ENCODE peak calls at places on chromosomes 16 and 17, in nine cellular contexts. J is ovary; Y is A549; V is CD4-positive, CD25-positive, alpha-beta regulatory T cell; T is effector memory CD4-positive, alpha-beta T cell; E is endothelial cell of umbilical vein; B is endodermal cell; X is lower lobe of right lung; U is body of pancreas. K is an unnamed sample.

GRCh38 chr16:1983544-1984346 is at the start of gene GFER:
- DNase-seq in Y (peak; percentile 94), T (peak; percentile 51), U (peak; percentile 91), X (peak; percentile 93), B (peak; percentile 98), J (peak; percentile 87), V (peak; percentile 53), E (peak; percentile 93), K (no peak)

GRCh38 chr17:27630607-27631408 is at the start of gene LGALS9:
- DNase-seq in X (no peak), Y (no peak), B (peak; percentile 88), E (peak; percentile 31), V (peak; percentile 55), T (peak; percentile 6), U (peak; percentile 34), J (no peak), K (peak; percentile 38)

GRCh38 chr17:79922161-79922569 is 82.9 kb upstream of the CBX4 start:
- DNase-seq in U (no peak), T (no peak), X (no peak), E (no peak), Y (no peak), B (no peak), J (peak; percentile 21), V (no peak), K (no peak)

GRCh38 chr16:566475-567361 is at the start of gene NHLRC4:
- DNase-seq in E (peak; percentile 65), Y (no peak), X (peak; percentile 69), U (no peak), V (peak; percentile 56), J (peak; percentile 87), B (peak; percentile 91), T (peak; percentile 25), K (no peak)

GRCh38 chr17:68097161-68097805 is 61.7 kb downstream of the KPNA2 start:
- DNase-seq in V (no peak), X (no peak), U (no peak), J (no peak), B (peak; percentile 35), E (no peak), T (no peak), Y (no peak), K (no peak)

GRCh38 chr16:31451681-31452351 is 7.5 kb upstream of the ARMC5 start:
- DNase-seq in T (no peak), U (peak; percentile 54), V (no peak), X (no peak), B (peak; percentile 88), E (peak; percentile 56), Y (peak; percentile 82), J (peak; percentile 53), K (no peak)

GRCh38 chr17:62761884-62762283 is 46.2 kb downstream of the MARCHF10 start:
- DNase-seq in J (no peak), U (no peak), T (no peak), B (peak; percentile 94), V (no peak), X (no peak), E (no peak), Y (no peak), K (no peak)

GRCh38 chr16:56355221-56355620 is 70.1 kb downstream of the AMFR start:
- DNase-seq in V (no peak), J (peak; percentile 26), B (peak; percentile 38), X (no peak), Y (no peak), U (no peak), E (no peak), T (no peak), K (no peak)

GRCh38 chr16:24088011-24088410 is 168.1 kb upstream of the CACNG3 start:
- DNase-seq in Y (no peak), E (no peak), T (no peak), B (no peak), X (no peak), V (no peak), J (no peak), U (no peak), K (no peak)

GRCh38 chr17:21303441-21304065 is 19.0 kb downstream of the MAP2K3 start:
- DNase-seq in T (no peak), B (no peak), V (no peak), U (no peak), Y (no peak), X (peak; percentile 26), J (no peak), E (peak; percentile 2), K (no peak)

GRCh38 chr16:17448640-17449638 is 21.8 kb downstream of the XYLT1 start:
- DNase-seq in X (peak; percentile 76), V (peak; percentile 24), B (no peak), E (no peak), U (no peak), J (no peak), Y (no peak), T (peak; percentile 24), K (peak; percentile 23)

GRCh38 chr16:27273670-27274522 is 5.3 kb upstream of the NSMCE1 start:
- DNase-seq in U (no peak), E (no peak), X (no peak), B (peak; percentile 26), Y (peak; percentile 71), T (no peak), J (no peak), V (peak; percentile 28), K (peak; percentile 66)

GRCh38 chr16:9144106-9144505 is 52.7 kb downstream of the HAPSTR1 start:
- DNase-seq in B (no peak), T (no peak), E (no peak), X (no peak), Y (no peak), V (no peak), J (no peak), U (no peak), K (no peak)

GRCh38 chr16:70738083-70738977 is 52.5 kb upstream of the MTSS2 start:
- DNase-seq in B (peak; percentile 85), T (no peak), X (peak; percentile 77), Y (peak; percentile 83), E (peak; percentile 58), J (no peak), V (no peak), U (no peak), K (no peak)

GRCh38 chr17:72684405-72685020 is 408.0 kb downstream of the SLC39A11 start:
- DNase-seq in X (no peak), V (no peak), Y (peak; percentile 59), T (no peak), E (no peak), B (no peak), J (no peak), U (no peak), K (no peak)

GRCh38 chr17:72683506-72684404 is 408.7 kb downstream of the SLC39A11 start:
- DNase-seq in J (no peak), X (peak; percentile 65), B (peak; percentile 75), Y (peak; percentile 100), T (no peak), V (no peak), U (peak; percentile 17), E (no peak), K (no peak)

GRCh38 chr17:72682597-72682996 is 409.9 kb downstream of the SLC39A11 start:
- DNase-seq in X (no peak), V (no peak), Y (peak; percentile 76), B (no peak), J (no peak), U (no peak), T (no peak), E (no peak), K (no peak)

GRCh38 chr17:72677714-72678390 is 414.6 kb downstream of the SLC39A11 start:
- DNase-seq in T (no peak), X (peak; percentile 14), V (no peak), J (no peak), E (no peak), B (no peak), Y (no peak), U (no peak), K (no peak)

GRCh38 chr17:72681844-72682243 is 410.6 kb downstream of the SLC39A11 start:
- DNase-seq in T (no peak), J (no peak), U (no peak), E (no peak), Y (no peak), V (no peak), B (no peak), X (no peak), K (no peak)
- H3K4me1 ChIP-seq in T (no peaks in the 10 kb centered on the region), J (no peaks in the 10 kb centered on the region), U (peaks cover 14% of the 10 kb centered on the region), E (no peaks in the 10 kb centered on the region), Y (peaks cover 48% of the 10 kb centered on the region), V (no peaks in the 10 kb centered on the region), B (peaks cover 7% of the 10 kb centered on the region), X (peaks cover 6% of the 10 kb centered on the region), K (no peaks in the 10 kb centered on the region)

GRCh38 chr17:18224428-18225120 is 861 bp upstream of the LLGL1 start:
- DNase-seq in U (no peak), T (no peak), E (no peak), B (peak; percentile 98), V (no peak), Y (no peak), J (peak; percentile 64), X (no peak), K (no peak)
- H3K27ac ChIP-seq in U (no peak overlapping the region), T (no peak overlapping the region), E (no peak overlapping the region), B (peak overlapping the region; percentile 97), V (no peak overlapping the region), Y (peak overlapping the region; percentile 57), J (no peak overlapping the region), X (peak overlapping the region; percentile 53), K (peak overlapping the region; percentile 34)

DNA sequence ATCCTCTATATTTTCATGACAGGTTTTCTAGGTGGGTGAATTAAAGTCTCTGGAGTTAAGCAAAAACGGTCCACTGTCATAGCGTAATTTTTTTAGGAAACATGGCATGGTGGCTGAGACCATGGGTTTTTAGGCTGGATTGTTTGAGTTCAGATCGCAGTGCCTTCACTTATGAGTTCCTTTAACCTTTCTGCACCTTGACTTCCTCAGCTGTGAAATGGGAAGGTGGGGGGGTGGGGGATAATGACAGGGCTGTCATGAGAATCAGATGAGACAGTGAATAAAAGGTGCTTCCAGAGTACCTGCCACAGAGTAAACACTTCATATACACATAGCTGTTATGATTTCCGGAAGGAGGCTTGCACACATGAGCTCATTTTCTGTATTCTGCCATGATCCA is 11.8 kb downstream of the PRCD start:
- DNase-seq in B (no peak), V (no peak), J (no peak), U (no peak), T (no peak), X (no peak), Y (no peak), E (no peak), K (no peak)
- H3K4me1 ChIP-seq in B (no peaks in the 10 kb centered on the region), V (peaks cover 4% of the 10 kb centered on the region), J (peaks cover 7% of the 10 kb centered on the region), U (peaks cover 52% of the 10 kb centered on the region), T (peaks cover 10% of the 10 kb centered on the region), X (peaks cover 33% of the 10 kb centered on the region), Y (peaks cover 40% of the 10 kb centered on the region), E (peaks cover 8% of the 10 kb centered on the region), K (no peaks in the 10 kb centered on the region)

DNA sequence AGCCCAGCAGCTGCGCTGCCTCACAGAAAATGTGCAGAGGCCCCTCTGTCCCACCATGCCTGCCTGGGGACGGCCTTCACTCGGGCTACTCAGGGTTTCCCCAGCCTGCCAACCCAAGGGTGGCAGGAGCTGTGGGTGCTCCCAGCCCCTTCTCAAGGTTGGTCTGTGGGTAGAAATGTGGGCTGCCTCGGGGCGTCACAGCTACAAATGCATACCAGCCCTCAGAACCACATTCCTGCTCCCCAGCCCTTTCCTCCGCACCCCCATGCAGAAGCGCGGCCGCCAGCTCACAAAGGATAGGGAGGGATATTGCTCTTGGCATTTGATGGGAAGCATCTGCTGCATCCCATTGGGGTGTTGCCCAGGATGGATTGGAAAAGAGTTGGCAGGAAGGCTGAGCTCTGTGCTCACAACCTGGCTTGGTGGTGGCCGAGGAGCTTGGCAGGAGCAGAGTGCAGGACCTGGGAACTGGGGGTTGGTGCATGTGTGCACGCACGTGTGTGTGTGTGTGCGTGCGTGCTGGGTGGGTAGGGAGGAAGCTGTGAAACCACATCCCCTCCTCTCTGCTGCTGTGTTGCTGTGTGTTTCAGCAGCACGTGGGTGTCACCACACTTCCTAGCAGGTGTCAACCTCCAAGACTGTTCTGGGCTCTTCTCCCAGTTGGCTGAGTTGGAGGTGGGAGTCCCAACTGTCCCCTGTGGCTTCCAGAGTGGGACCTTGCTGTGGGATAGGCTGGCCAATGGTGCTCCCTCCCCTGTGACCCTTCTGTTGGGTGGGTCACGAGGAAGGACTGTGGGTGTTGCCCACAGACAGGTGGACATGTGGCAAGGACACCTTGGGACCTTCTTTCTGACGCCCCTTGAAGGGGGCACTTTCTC is 304.5 kb downstream of the SEC14L1 start:
- DNase-seq in V (peak; percentile 92), T (peak; percentile 74), B (no peak), U (no peak), J (peak; percentile 69), Y (no peak), E (no peak), X (no peak), K (peak; percentile 68)
- H3K27ac ChIP-seq in V (peak overlapping the region; percentile 96), T (peak overlapping the region; percentile 95), B (no peak overlapping the region), U (peak overlapping the region; percentile 68), J (peak overlapping the region; percentile 47), Y (no peak overlapping the region), E (no peak overlapping the region), X (peak overlapping the region; percentile 81), K (peak overlapping the region; percentile 92)